ENCODE peak calls at places on chromosomes 1 and 21, in nine cellular contexts. S is activated CD4-positive, alpha-beta T cell treated with anti-CD3 and anti-CD28 coated beads, Interleukin-2, amount 50 U/mL, for 1 hour; L is HCEC 1CT; Z is stimulated activated CD8-positive, alpha-beta memory T cell treated with anti-CD3 and anti-CD28 coated beads, Interleukin-15, amount 100 ng/mL, for 24 hours; U is left lung; C is A549; R is ovary; K is hepatic stellate cell; G is HS-5. O is an unnamed sample.

GRCh38 chr1:60068393-60069045 is 5.1 kb downstream of the C1orf87 start:
- DNase-seq in K (peak), S (no peak), C (no peak), R (no peak), L (no peak), Z (no peak), U (no peak), G (no peak), O (no peak)

GRCh38 chr1:86502721-86503430 is 34.1 kb downstream of the CLCA1 start:
- DNase-seq in R (peak), U (no peak), Z (no peak), C (no peak), G (no peak), S (no peak), L (no peak), K (no peak), O (no peak)

GRCh38 chr1:108691128-108691885 is 803 bp upstream of the PRPF38B start:
- DNase-seq in U (no peak), R (no peak), S (no peak), G (no peak), L (no peak), K (no peak), C (no peak), Z (no peak), O (no peak)

GRCh38 chr21:34728479-34728878 is 59.7 kb downstream of the CLIC6 start:
- DNase-seq in R (no peak), G (no peak), Z (no peak), U (no peak), K (no peak), L (no peak), C (no peak), S (no peak), O (no peak)

GRCh38 chr1:181398544-181398943 is 84.8 kb upstream of the CACNA1E start:
- DNase-seq in Z (no peak), G (no peak), L (no peak), K (no peak), U (no peak), S (no peak), R (no peak), C (no peak), O (no peak)

GRCh38 chr1:225963735-225964530 is 22.9 kb upstream of the LEFTY2 start:
- DNase-seq in S (no peak), C (no peak), R (no peak), K (no peak), L (no peak), G (no peak), Z (no peak), U (no peak), O (no peak)

GRCh38 chr1:179742717-179743678 is at the start of gene FAM163A:
- DNase-seq in U (peak), S (no peak), K (no peak), L (no peak), R (no peak), Z (no peak), C (peak), G (no peak), O (no peak)

GRCh38 chr21:33892853-33893252 is 22.8 kb downstream of the ATP5PO start:
- DNase-seq in G (no peak), C (no peak), S (no peak), L (no peak), Z (no peak), K (no peak), R (no peak), U (no peak), O (no peak)

GRCh38 chr1:36807262-36807661 is 227.1 kb downstream of the GRIK3 start:
- DNase-seq in G (no peak), C (no peak), U (peak), K (no peak), Z (no peak), L (no peak), R (no peak), S (no peak), O (no peak)

GRCh38 chr1:220681220-220681847 is 8.8 kb upstream of the C1orf115 start:
- DNase-seq in U (no peak), L (peak), K (no peak), Z (no peak), S (no peak), C (no peak), G (no peak), R (no peak), O (no peak)

GRCh38 chr1:234909851-234910250 is 218.8 kb downstream of the TOMM20 start:
- DNase-seq in L (no peak), S (no peak), K (no peak), Z (no peak), R (no peak), U (no peak), G (no peak), C (no peak), O (no peak)

GRCh38 chr1:116006486-116006964 is 30.2 kb downstream of the SLC22A15 start:
- DNase-seq in U (no peak), G (no peak), S (no peak), Z (no peak), R (no peak), K (no peak), C (no peak), L (no peak), O (no peak)

GRCh38 chr1:204834329-204834728 is 36.3 kb upstream of the NFASC start:
- DNase-seq in U (no peak), L (no peak), C (no peak), R (no peak), Z (no peak), S (no peak), K (no peak), G (no peak), O (no peak)

GRCh38 chr1:205538211-205538840 is 33.9 kb downstream of the CDK18 start:
- DNase-seq in U (no peak), Z (no peak), C (no peak), R (no peak), L (no peak), S (no peak), K (no peak), G (no peak), O (no peak)

GRCh38 chr1:24166988-24167387 is 20.1 kb downstream of the IFNLR1 start:
- DNase-seq in S (no peak), G (no peak), L (no peak), R (no peak), Z (no peak), U (no peak), K (no peak), C (no peak), O (no peak)

GRCh38 chr1:109632671-109633346 is 13.2 kb downstream of the AMPD2 start:
- DNase-seq in R (peak), G (no peak), Z (no peak), S (no peak), K (no peak), L (no peak), U (peak), C (no peak), O (no peak)

GRCh38 chr1:48019714-48020315 is 22.6 kb upstream of the TRABD2B start:
- DNase-seq in R (no peak), G (no peak), K (no peak), Z (no peak), S (no peak), C (no peak), L (no peak), U (no peak), O (no peak)

GRCh38 chr1:238647877-238648276 is 738.5 kb upstream of the CHRM3 start:
- DNase-seq in K (peak), S (no peak), U (no peak), L (peak), Z (no peak), C (peak), G (peak), R (no peak), O (no peak)

GRCh38 chr21:38637161-38637560 is 138.9 kb upstream of the ERG start:
- DNase-seq in U (no peak), S (no peak), C (no peak), K (no peak), R (no peak), Z (no peak), L (no peak), G (no peak), O (no peak)

GRCh38 chr1:3015269-3015635 is 6.0 kb upstream of the ACTRT2 start:
- DNase-seq in S (no peak), U (peak), Z (no peak), L (no peak), G (no peak), C (no peak), R (no peak), K (no peak), O (no peak)

GRCh38 chr1:22876359-22877111 is 96.1 kb downstream of the LACTBL1 start:
- DNase-seq in K (no peak), U (no peak), Z (no peak), L (no peak), R (peak), G (no peak), S (no peak), C (no peak), O (no peak)

GRCh38 chr1:197798492-197798891 is 23.2 kb upstream of the DENND1B start:
- DNase-seq in G (no peak), K (no peak), Z (no peak), S (no peak), U (no peak), R (no peak), C (no peak), L (no peak), O (no peak)

GRCh38 chr1:80384037-80384830 is 1377.7 kb upstream of the ADGRL4 start:
- DNase-seq in R (no peak), C (no peak), Z (no peak), L (peak), G (no peak), U (no peak), S (no peak), K (no peak), O (no peak)

GRCh38 chr1:209769171-209769904 is 13.5 kb downstream of the TRAF3IP3 start:
- DNase-seq in Z (no peak), K (peak), C (no peak), R (peak), G (peak), U (peak), L (peak), S (peak), O (no peak)

GRCh38 chr1:208523007-208523406 is 278.8 kb upstream of the PLXNA2 start:
- DNase-seq in K (no peak), G (no peak), C (no peak), L (no peak), R (no peak), Z (no peak), U (no peak), S (no peak), O (no peak)

GRCh38 chr1:204266504-204267034 is 52.8 kb upstream of the GOLT1A start:
- DNase-seq in K (no peak), Z (no peak), S (no peak), G (no peak), R (no peak), U (no peak), C (peak), L (no peak), O (no peak)